ENCODE peak calls at places on chromosomes 6 and 20, in five cellular contexts. One of them, this sample, is unnamed.
A peak's percentile ranks its signal among the peaks of the same experiment; 100 is the strongest.

GRCh38 chr6:1023229-1023628 is 288.7 kb upstream of the FOXQ1 start:
- DNase-seq in CD8-positive, alpha-beta T cell: no peak
- DNase-seq in chondrocyte: no peak
- DNase-seq in mucosa of descending colon: no peak
- DNase-seq in AG09319: no peak
- DNase-seq in this sample: no peak

GRCh38 chr6:1686117-1687098 is 76.7 kb downstream of the FOXC1 start:
- DNase-seq in CD8-positive, alpha-beta T cell: no peak
- DNase-seq in chondrocyte: no peak
- DNase-seq in mucosa of descending colon: no peak
- DNase-seq in AG09319: peak; percentile 96
- DNase-seq in this sample: no peak

GRCh38 chr6:11921017-11921438 is 91.1 kb upstream of the HIVEP1 start:
- DNase-seq in CD8-positive, alpha-beta T cell: no peak
- DNase-seq in chondrocyte: no peak
- DNase-seq in mucosa of descending colon: peak; percentile 62
- DNase-seq in AG09319: peak; percentile 80
- DNase-seq in this sample: no peak

GRCh38 chr6:142592876-142593275 is 291.1 kb downstream of the ADGRG6 start:
- DNase-seq in CD8-positive, alpha-beta T cell: no peak
- DNase-seq in chondrocyte: no peak
- DNase-seq in mucosa of descending colon: no peak
- DNase-seq in AG09319: no peak
- DNase-seq in this sample: no peak

GRCh38 chr6:112563368-112563767 is 216.2 kb downstream of the RFPL4B start:
- DNase-seq in CD8-positive, alpha-beta T cell: no peak
- DNase-seq in chondrocyte: no peak
- DNase-seq in mucosa of descending colon: no peak
- DNase-seq in AG09319: no peak
- DNase-seq in this sample: no peak

GRCh38 chr6:132728616-132729015 is 14.8 kb upstream of the VNN1 start:
- DNase-seq in CD8-positive, alpha-beta T cell: no peak
- DNase-seq in chondrocyte: no peak
- DNase-seq in mucosa of descending colon: no peak
- DNase-seq in AG09319: no peak
- DNase-seq in this sample: no peak

GRCh38 chr6:10511477-10511876 is 9.7 kb upstream of the GCNT2 start:
- DNase-seq in CD8-positive, alpha-beta T cell: no peak
- DNase-seq in chondrocyte: no peak
- DNase-seq in mucosa of descending colon: no peak
- DNase-seq in AG09319: no peak
- DNase-seq in this sample: no peak

GRCh38 chr6:131366223-131366622 is 206.8 kb upstream of the ARG1 start:
- DNase-seq in CD8-positive, alpha-beta T cell: no peak
- DNase-seq in chondrocyte: no peak
- DNase-seq in mucosa of descending colon: peak; percentile 12
- DNase-seq in AG09319: no peak
- DNase-seq in this sample: no peak

GRCh38 chr6:127971945-127972391 is 71.1 kb upstream of the THEMIS start:
- DNase-seq in CD8-positive, alpha-beta T cell: peak; percentile 24
- DNase-seq in chondrocyte: no peak
- DNase-seq in mucosa of descending colon: peak; percentile 17
- DNase-seq in AG09319: no peak
- DNase-seq in this sample: no peak

GRCh38 chr20:60013296-60014142 is 55.3 kb downstream of the CDH26 start:
- DNase-seq in CD8-positive, alpha-beta T cell: no peak
- DNase-seq in chondrocyte: no peak
- DNase-seq in mucosa of descending colon: no peak
- DNase-seq in AG09319: no peak
- DNase-seq in this sample: no peak

GRCh38 chr6:33785766-33786165 is 3.2 kb downstream of the LEMD2 start:
- DNase-seq in CD8-positive, alpha-beta T cell: no peak
- DNase-seq in chondrocyte: no peak
- DNase-seq in mucosa of descending colon: no peak
- DNase-seq in AG09319: no peak
- DNase-seq in this sample: no peak

GRCh38 chr20:24746351-24746685 is 202.8 kb upstream of the CST7 start:
- DNase-seq in CD8-positive, alpha-beta T cell: no peak
- DNase-seq in chondrocyte: no peak
- DNase-seq in mucosa of descending colon: peak; percentile 79
- DNase-seq in AG09319: no peak
- DNase-seq in this sample: no peak

GRCh38 chr20:54290636-54291035 is 82.7 kb downstream of the PFDN4 start:
- DNase-seq in CD8-positive, alpha-beta T cell: no peak
- DNase-seq in chondrocyte: no peak
- DNase-seq in mucosa of descending colon: no peak
- DNase-seq in AG09319: no peak
- DNase-seq in this sample: no peak

GRCh38 chr20:10674684-10675455 is 1.1 kb upstream of the JAG1 start:
- DNase-seq in CD8-positive, alpha-beta T cell: no peak
- DNase-seq in chondrocyte: no peak
- DNase-seq in mucosa of descending colon: peak; percentile 88
- DNase-seq in AG09319: no peak
- DNase-seq in this sample: peak; percentile 70

GRCh38 chr6:109327502-109327901 is 54.8 kb downstream of the CD164 start:
- DNase-seq in CD8-positive, alpha-beta T cell: no peak
- DNase-seq in chondrocyte: no peak
- DNase-seq in mucosa of descending colon: no peak
- DNase-seq in AG09319: no peak
- DNase-seq in this sample: no peak

GRCh38 chr20:21505810-21506530 is 7.9 kb downstream of the NKX2-2 start:
- DNase-seq in CD8-positive, alpha-beta T cell: peak; percentile 31
- DNase-seq in chondrocyte: no peak
- DNase-seq in mucosa of descending colon: peak; percentile 63
- DNase-seq in AG09319: no peak
- DNase-seq in this sample: no peak

GRCh38 chr6:12963566-12963965 is 247.0 kb downstream of the PHACTR1 start:
- DNase-seq in CD8-positive, alpha-beta T cell: no peak
- DNase-seq in chondrocyte: no peak
- DNase-seq in mucosa of descending colon: no peak
- DNase-seq in AG09319: no peak
- DNase-seq in this sample: no peak

GRCh38 chr20:63686094-63686491 is 10.4 kb upstream of the TNFRSF6B start:
- DNase-seq in CD8-positive, alpha-beta T cell: no peak
- DNase-seq in chondrocyte: no peak
- DNase-seq in mucosa of descending colon: no peak
- DNase-seq in AG09319: no peak
- DNase-seq in this sample: no peak

GRCh38 chr20:10115021-10115420 is 80.2 kb downstream of the ANKEF1 start:
- DNase-seq in CD8-positive, alpha-beta T cell: no peak
- DNase-seq in chondrocyte: no peak
- DNase-seq in mucosa of descending colon: no peak
- DNase-seq in AG09319: peak; percentile 79
- DNase-seq in this sample: no peak

GRCh38 chr6:132495604-132496079 is 17.3 kb downstream of the STX7 start:
- DNase-seq in CD8-positive, alpha-beta T cell: no peak
- DNase-seq in chondrocyte: no peak
- DNase-seq in mucosa of descending colon: no peak
- DNase-seq in AG09319: no peak
- DNase-seq in this sample: no peak

GRCh38 chr6:139409026-139409425 is 34.6 kb upstream of the CITED2 start:
- DNase-seq in CD8-positive, alpha-beta T cell: no peak
- DNase-seq in chondrocyte: no peak
- DNase-seq in mucosa of descending colon: no peak
- DNase-seq in AG09319: peak; percentile 36
- DNase-seq in this sample: no peak

GRCh38 chr20:20369353-20370086 is 1.6 kb downstream of the INSM1 start:
- DNase-seq in CD8-positive, alpha-beta T cell: no peak
- DNase-seq in chondrocyte: no peak
- DNase-seq in mucosa of descending colon: peak; percentile 57
- DNase-seq in AG09319: no peak
- DNase-seq in this sample: no peak

GRCh38 chr6:145044606-145045275 is 690.6 kb downstream of the EPM2A start:
- DNase-seq in CD8-positive, alpha-beta T cell: no peak
- DNase-seq in chondrocyte: no peak
- DNase-seq in mucosa of descending colon: no peak
- DNase-seq in AG09319: peak; percentile 56
- DNase-seq in this sample: no peak

GRCh38 chr6:7086488-7086887 is 21.3 kb upstream of the RREB1 start:
- DNase-seq in CD8-positive, alpha-beta T cell: no peak
- DNase-seq in chondrocyte: no peak
- DNase-seq in mucosa of descending colon: peak; percentile 31
- DNase-seq in AG09319: no peak
- DNase-seq in this sample: peak; percentile 56

GRCh38 chr6:81895511-81896185 is 143.2 kb upstream of the TENT5A start:
- DNase-seq in CD8-positive, alpha-beta T cell: no peak
- DNase-seq in chondrocyte: no peak
- DNase-seq in mucosa of descending colon: no peak
- DNase-seq in AG09319: no peak
- DNase-seq in this sample: no peak

GRCh38 chr6:12148317-12148801 is 136.2 kb downstream of the HIVEP1 start:
- DNase-seq in CD8-positive, alpha-beta T cell: no peak
- DNase-seq in chondrocyte: no peak
- DNase-seq in mucosa of descending colon: no peak
- DNase-seq in AG09319: no peak
- DNase-seq in this sample: no peak

GRCh38 chr6:134328792-134329191 is 10.9 kb upstream of the SGK1 start:
- DNase-seq in CD8-positive, alpha-beta T cell: no peak
- DNase-seq in chondrocyte: no peak
- DNase-seq in mucosa of descending colon: no peak
- DNase-seq in AG09319: no peak
- DNase-seq in this sample: no peak
- TF ChIP-seq CTCF in CD8-positive, alpha-beta T cell: no peak
- TF ChIP-seq CTCF in chondrocyte: no peak
- TF ChIP-seq CTCF in mucosa of descending colon: no peak
- TF ChIP-seq CTCF in AG09319: no peak
- TF ChIP-seq CTCF in this sample: no peak

GRCh38 chr6:137661601-137662000 is 167.4 kb upstream of the OLIG3 start:
- DNase-seq in CD8-positive, alpha-beta T cell: no peak
- DNase-seq in chondrocyte: no peak
- DNase-seq in mucosa of descending colon: peak; percentile 63
- DNase-seq in AG09319: no peak
- DNase-seq in this sample: no peak
- TF ChIP-seq CTCF in CD8-positive, alpha-beta T cell: peak; percentile 26
- TF ChIP-seq CTCF in chondrocyte: peak; percentile 58
- TF ChIP-seq CTCF in mucosa of descending colon: peak; percentile 21
- TF ChIP-seq CTCF in AG09319: peak; percentile 67
- TF ChIP-seq CTCF in this sample: peak; percentile 39

GRCh38 chr6:159298840-159299239 is 129.6 kb downstream of the FNDC1 start:
- DNase-seq in CD8-positive, alpha-beta T cell: no peak
- DNase-seq in chondrocyte: no peak
- DNase-seq in mucosa of descending colon: no peak
- DNase-seq in AG09319: no peak
- DNase-seq in this sample: no peak
- TF ChIP-seq CTCF in CD8-positive, alpha-beta T cell: no peak
- TF ChIP-seq CTCF in chondrocyte: no peak
- TF ChIP-seq CTCF in mucosa of descending colon: no peak
- TF ChIP-seq CTCF in AG09319: no peak
- TF ChIP-seq CTCF in this sample: no peak

DNA sequence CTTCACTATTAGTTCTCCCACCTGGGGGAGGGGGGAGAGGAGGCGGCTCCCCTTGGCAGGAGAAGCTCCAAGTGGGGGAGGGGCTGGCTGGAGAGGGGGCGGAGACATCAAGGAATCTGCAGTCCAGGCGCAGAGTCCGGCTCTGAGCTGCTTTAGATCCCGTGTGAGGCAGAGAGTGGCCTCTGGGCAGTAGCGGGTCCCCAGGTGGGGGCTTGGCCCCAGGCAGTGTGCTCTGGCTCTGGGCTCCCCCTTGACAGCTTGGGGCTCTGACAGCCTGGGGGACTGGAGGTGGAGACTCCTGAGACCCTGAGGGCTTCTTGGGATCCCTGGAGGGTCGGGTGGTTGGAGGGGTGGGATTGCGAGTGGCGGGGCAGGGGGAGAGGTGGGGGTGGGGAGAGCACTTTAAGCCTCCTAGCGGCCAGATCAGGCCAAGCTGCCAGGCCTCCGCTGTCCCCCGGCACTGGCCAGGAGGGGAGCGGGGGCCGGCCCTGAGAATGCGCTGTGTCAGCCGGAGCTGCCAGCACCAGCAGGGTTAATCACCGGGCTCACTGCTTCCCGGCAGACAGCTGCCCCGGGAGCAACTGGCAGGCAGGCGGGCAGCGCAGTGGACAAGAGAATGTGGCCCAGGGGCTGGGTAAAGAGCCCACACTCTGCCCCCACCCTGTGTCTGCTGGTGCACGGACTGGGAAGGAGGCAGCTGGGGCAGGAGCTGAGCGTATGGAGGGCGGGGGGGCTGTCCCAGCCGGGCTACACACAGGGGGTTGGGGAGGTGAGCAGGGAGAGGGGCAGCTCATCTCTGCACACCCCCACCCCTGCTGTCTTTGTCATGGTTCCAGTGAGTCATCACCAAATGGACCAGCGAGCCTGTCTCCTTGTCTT is 1.8 kb upstream of the LAMA5 start:
- DNase-seq in CD8-positive, alpha-beta T cell: no peak
- DNase-seq in chondrocyte: no peak
- DNase-seq in mucosa of descending colon: peak; percentile 45
- DNase-seq in AG09319: no peak
- DNase-seq in this sample: no peak
- TF ChIP-seq CTCF in CD8-positive, alpha-beta T cell: no peak
- TF ChIP-seq CTCF in chondrocyte: peak; percentile 79
- TF ChIP-seq CTCF in mucosa of descending colon: peak; percentile 14
- TF ChIP-seq CTCF in AG09319: peak; percentile 33
- TF ChIP-seq CTCF in this sample: peak; percentile 59

DNA sequence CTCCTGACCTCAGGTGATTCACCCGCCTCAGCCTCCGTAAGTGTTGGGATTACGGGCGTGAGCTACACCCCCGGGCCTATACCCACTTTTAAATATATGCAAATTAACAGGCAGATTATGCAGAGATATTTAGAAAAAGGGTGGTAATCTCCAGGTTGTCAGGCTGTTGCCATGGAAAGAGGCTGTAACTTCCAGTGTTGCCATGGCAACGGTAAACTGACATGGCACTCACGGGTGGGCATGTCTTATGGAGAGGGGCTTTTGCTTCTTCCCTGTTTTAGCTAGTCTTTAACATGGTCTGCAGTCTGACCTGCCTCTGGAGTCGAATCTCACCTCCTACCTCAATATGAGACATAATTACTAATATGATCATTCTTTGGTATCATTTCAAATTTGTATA is 44.9 kb downstream of the ZNF334 start:
- DNase-seq in CD8-positive, alpha-beta T cell: no peak
- DNase-seq in chondrocyte: no peak
- DNase-seq in mucosa of descending colon: no peak
- DNase-seq in AG09319: no peak
- DNase-seq in this sample: no peak
- TF ChIP-seq CTCF in CD8-positive, alpha-beta T cell: no peak
- TF ChIP-seq CTCF in chondrocyte: no peak
- TF ChIP-seq CTCF in mucosa of descending colon: no peak
- TF ChIP-seq CTCF in AG09319: no peak
- TF ChIP-seq CTCF in this sample: no peak

GRCh38 chr20:17720755-17721154 is 21.0 kb downstream of the BANF2 start:
- DNase-seq in CD8-positive, alpha-beta T cell: no peak
- DNase-seq in chondrocyte: peak; percentile 20
- DNase-seq in mucosa of descending colon: no peak
- DNase-seq in AG09319: no peak
- DNase-seq in this sample: no peak

GRCh38 chr20:17725094-17725835 is 25.5 kb downstream of the BANF2 start:
- DNase-seq in CD8-positive, alpha-beta T cell: no peak
- DNase-seq in chondrocyte: peak; percentile 58
- DNase-seq in mucosa of descending colon: no peak
- DNase-seq in AG09319: no peak
- DNase-seq in this sample: no peak

GRCh38 chr20:17722493-17723300 is 22.9 kb downstream of the BANF2 start:
- DNase-seq in CD8-positive, alpha-beta T cell: no peak
- DNase-seq in chondrocyte: peak; percentile 28
- DNase-seq in mucosa of descending colon: no peak
- DNase-seq in AG09319: no peak
- DNase-seq in this sample: no peak

GRCh38 chr20:17723301-17723691 is 23.5 kb downstream of the BANF2 start:
- DNase-seq in CD8-positive, alpha-beta T cell: no peak
- DNase-seq in chondrocyte: no peak
- DNase-seq in mucosa of descending colon: no peak
- DNase-seq in AG09319: no peak
- DNase-seq in this sample: no peak

GRCh38 chr20:17721802-17722486 is 22.2 kb downstream of the BANF2 start:
- DNase-seq in CD8-positive, alpha-beta T cell: no peak
- DNase-seq in chondrocyte: peak; percentile 33
- DNase-seq in mucosa of descending colon: peak; percentile 38
- DNase-seq in AG09319: no peak
- DNase-seq in this sample: no peak
- TF ChIP-seq CTCF in CD8-positive, alpha-beta T cell: no peak
- TF ChIP-seq CTCF in chondrocyte: peak; percentile 51
- TF ChIP-seq CTCF in mucosa of descending colon: no peak
- TF ChIP-seq CTCF in AG09319: no peak
- TF ChIP-seq CTCF in this sample: no peak